ENCODE peak calls at places on chromosomes 7 and 10, in seven cellular contexts. U is transverse colon, E is colonic mucosa, C is brain microvascular endothelial cell, W is heart left ventricle, S is right cardiac atrium, J is psoas muscle. V is an unnamed sample. For H3K27me3, the result is how much of the 10 kb centered on the place peaks cover.

GRCh38 chr10:70433581-70434280 is 7.8 kb downstream of the NODAL start:
- DNase-seq in W (no peak), S (no peak), J (no peak), E (no peak), U (no peak), C (no peak), V (no peak)

GRCh38 chr7:116554436-116554835 is 29.6 kb downstream of the CAV1 start:
- DNase-seq in J (no peak), C (no peak), E (no peak), U (no peak), S (peak), W (peak), V (no peak)

GRCh38 chr7:73779517-73779916 is 9.4 kb upstream of the CLDN3 start:
- DNase-seq in W (no peak), C (no peak), U (no peak), S (no peak), J (no peak), E (no peak), V (no peak)

GRCh38 chr7:44257618-44258422 is 57.0 kb downstream of the YKT6 start:
- DNase-seq in C (peak), W (peak), U (peak), E (peak), J (peak), S (peak), V (peak)

GRCh38 chr10:86756511-86757109 is at the start of gene BMPR1A:
- DNase-seq in C (peak), S (peak), J (peak), E (peak), U (no peak), W (peak), V (no peak)

GRCh38 chr7:54811925-54812264 is 52.9 kb upstream of the SEC61G start:
- DNase-seq in S (no peak), J (no peak), U (no peak), W (no peak), E (no peak), C (peak), V (no peak)

GRCh38 chr7:48139461-48139860 is 31.8 kb upstream of the ABCA13 start:
- DNase-seq in W (no peak), E (no peak), C (no peak), S (no peak), J (no peak), U (peak), V (no peak)

GRCh38 chr10:79246606-79247275 is 100.5 kb upstream of the PPIF start:
- DNase-seq in S (peak), W (peak), E (peak), C (no peak), U (no peak), J (peak), V (no peak)

GRCh38 chr7:46680147-46680546 is 759.1 kb upstream of the IGFBP3 start:
- DNase-seq in E (no peak), U (no peak), W (no peak), J (no peak), C (no peak), S (no peak), V (no peak)

GRCh38 chr10:130045801-130046321 is 64.8 kb downstream of the C10orf143 start:
- DNase-seq in W (no peak), S (no peak), C (no peak), U (no peak), J (no peak), E (peak), V (no peak)

GRCh38 chr10:24579911-24580310 is 143.8 kb downstream of the ARHGAP21 start:
- DNase-seq in C (no peak), J (no peak), W (no peak), U (no peak), S (no peak), E (no peak), V (no peak)

GRCh38 chr7:727104-727805 is at the start of gene PRKAR1B:
- DNase-seq in C (no peak), U (peak), J (no peak), E (peak), S (no peak), W (peak), V (no peak)

GRCh38 chr10:127935115-127935561 is 28.2 kb downstream of the PTPRE start:
- DNase-seq in W (no peak), U (no peak), S (no peak), C (no peak), E (no peak), J (peak), V (no peak)

GRCh38 chr10:47449979-47450378 is 33.9 kb downstream of the ANXA8 start:
- DNase-seq in S (no peak), E (no peak), C (no peak), W (no peak), J (no peak), U (no peak), V (no peak)

GRCh38 chr10:71600856-71601255 is 118.7 kb downstream of the C10orf105 start:
- DNase-seq in J (no peak), E (no peak), U (no peak), W (no peak), C (peak), S (no peak), V (peak)

GRCh38 chr7:90119178-90119971 is 34.9 kb upstream of the STEAP1 start:
- DNase-seq in C (no peak), U (no peak), J (peak), S (peak), E (peak), W (peak), V (peak)

GRCh38 chr7:137987011-137987334 is 14.9 kb downstream of the CREB3L2 start:
- DNase-seq in U (no peak), E (no peak), C (no peak), S (no peak), W (no peak), J (no peak), V (no peak)

GRCh38 chr10:86657396-86658011 is 3.2 kb downstream of the OPN4 start:
- DNase-seq in C (no peak), S (no peak), U (peak), W (peak), J (no peak), E (no peak), V (no peak)

GRCh38 chr7:24227603-24228359 is 56.2 kb upstream of the NPY start:
- DNase-seq in S (no peak), J (no peak), C (no peak), E (no peak), U (no peak), W (no peak), V (no peak)

GRCh38 chr10:7671121-7671520 is 4.4 kb upstream of the ITIH5 start:
- DNase-seq in J (no peak), W (no peak), E (no peak), U (no peak), S (no peak), C (no peak), V (no peak)

GRCh38 chr10:11689945-11690736 is 52.0 kb upstream of the ECHDC3 start:
- DNase-seq in S (no peak), E (peak), W (no peak), U (no peak), C (no peak), J (no peak), V (no peak)

GRCh38 chr7:45044333-45044732 is 44.3 kb downstream of the CCM2 start:
- DNase-seq in E (no peak), C (no peak), J (no peak), W (no peak), U (no peak), S (no peak), V (no peak)

GRCh38 chr10:11515596-11516418 is 95.6 kb downstream of the USP6NL start:
- DNase-seq in C (peak), S (no peak), W (peak), U (peak), E (peak), J (no peak), V (peak)

GRCh38 chr10:60289800-60290199 is 99.9 kb downstream of the ANK3 start:
- DNase-seq in E (no peak), J (no peak), W (no peak), S (peak), C (peak), U (no peak), V (no peak)

GRCh38 chr7:128444242-128444641 is 11.4 kb upstream of the HILPDA start:
- DNase-seq in S (no peak), J (no peak), E (peak), C (no peak), W (no peak), U (peak), V (no peak)

GRCh38 chr7:1010226-1010625 is 27.2 kb downstream of the CYP2W1 start:
- DNase-seq in E (no peak), C (no peak), J (peak), W (no peak), S (no peak), U (no peak), V (no peak)

GRCh38 chr7:28163955-28164354 is 16.6 kb downstream of the JAZF1 start:
- DNase-seq in C (no peak), S (no peak), U (no peak), J (no peak), W (no peak), E (no peak), V (no peak)

GRCh38 chr10:71816931-71817631 is 34.0 kb downstream of the PSAP start:
- DNase-seq in U (no peak), S (no peak), J (no peak), E (no peak), C (no peak), W (no peak), V (no peak)

GRCh38 chr7:18974803-18975202 is 142.6 kb downstream of the TWIST1 start:
- DNase-seq in U (no peak), S (no peak), E (no peak), J (no peak), W (no peak), C (peak), V (peak)

GRCh38 chr10:83274088-83274487 is 865.2 kb upstream of the GHITM start:
- DNase-seq in J (no peak), U (no peak), E (no peak), S (no peak), W (no peak), C (no peak), V (no peak)

GRCh38 chr10:48442809-48443177 is 136.3 kb downstream of the MAPK8 start:
- DNase-seq in C (no peak), E (no peak), W (no peak), U (no peak), J (no peak), S (no peak), V (no peak)

GRCh38 chr10:13891542-13892431 is 305.0 kb downstream of the PRPF18 start:
- DNase-seq in W (no peak), U (no peak), C (no peak), J (peak), S (no peak), E (no peak), V (no peak)

GRCh38 chr7:116872026-116872425 is 9.6 kb downstream of the CAPZA2 start:
- DNase-seq in W (no peak), U (no peak), J (no peak), C (no peak), E (no peak), S (no peak), V (no peak)

GRCh38 chr7:83550100-83550499 is 98.8 kb downstream of the SEMA3E start:
- DNase-seq in S (no peak), W (no peak), C (peak), E (no peak), U (no peak), J (no peak), V (peak)

GRCh38 chr10:7480742-7481381 is 70.0 kb upstream of the SFMBT2 start:
- DNase-seq in C (no peak), U (no peak), J (no peak), W (no peak), S (no peak), E (no peak), V (no peak)

GRCh38 chr10:67612577-67613537 is 83.1 kb downstream of the CTNNA3 start:
- DNase-seq in W (no peak), C (peak), U (no peak), E (no peak), J (no peak), S (no peak), V (no peak)

GRCh38 chr7:91064938-91065337 is 199.3 kb upstream of the FZD1 start:
- DNase-seq in W (no peak), C (no peak), E (no peak), S (no peak), U (no peak), J (no peak), V (peak)

GRCh38 chr7:155807805-155808550 is 4.3 kb downstream of the SHH start:
- DNase-seq in U (peak), W (no peak), C (no peak), S (no peak), E (peak), J (no peak), V (no peak)
- H3K27me3 ChIP-seq in U (half or more), W (half or more), C (half or more), S (under half), E (half or more), J (half or more), V (half or more)

GRCh38 chr10:124242365-124242764 is 149.0 kb upstream of the CHST15 start:
- DNase-seq in E (no peak), J (no peak), W (no peak), S (no peak), C (no peak), U (peak), V (no peak)
- H3K27me3 ChIP-seq in E (under half), J (under half), W (under half), S (under half), C (under half), U (under half), V (under half)

GRCh38 chr10:58632211-58632610 is 119.5 kb downstream of the BICC1 start:
- DNase-seq in U (no peak), W (no peak), J (no peak), C (no peak), S (no peak), E (no peak), V (no peak)
- H3K27me3 ChIP-seq in U (under half), W (under half), J (under half), C (under half), S (under half), E (under half), V (under half)

DNA sequence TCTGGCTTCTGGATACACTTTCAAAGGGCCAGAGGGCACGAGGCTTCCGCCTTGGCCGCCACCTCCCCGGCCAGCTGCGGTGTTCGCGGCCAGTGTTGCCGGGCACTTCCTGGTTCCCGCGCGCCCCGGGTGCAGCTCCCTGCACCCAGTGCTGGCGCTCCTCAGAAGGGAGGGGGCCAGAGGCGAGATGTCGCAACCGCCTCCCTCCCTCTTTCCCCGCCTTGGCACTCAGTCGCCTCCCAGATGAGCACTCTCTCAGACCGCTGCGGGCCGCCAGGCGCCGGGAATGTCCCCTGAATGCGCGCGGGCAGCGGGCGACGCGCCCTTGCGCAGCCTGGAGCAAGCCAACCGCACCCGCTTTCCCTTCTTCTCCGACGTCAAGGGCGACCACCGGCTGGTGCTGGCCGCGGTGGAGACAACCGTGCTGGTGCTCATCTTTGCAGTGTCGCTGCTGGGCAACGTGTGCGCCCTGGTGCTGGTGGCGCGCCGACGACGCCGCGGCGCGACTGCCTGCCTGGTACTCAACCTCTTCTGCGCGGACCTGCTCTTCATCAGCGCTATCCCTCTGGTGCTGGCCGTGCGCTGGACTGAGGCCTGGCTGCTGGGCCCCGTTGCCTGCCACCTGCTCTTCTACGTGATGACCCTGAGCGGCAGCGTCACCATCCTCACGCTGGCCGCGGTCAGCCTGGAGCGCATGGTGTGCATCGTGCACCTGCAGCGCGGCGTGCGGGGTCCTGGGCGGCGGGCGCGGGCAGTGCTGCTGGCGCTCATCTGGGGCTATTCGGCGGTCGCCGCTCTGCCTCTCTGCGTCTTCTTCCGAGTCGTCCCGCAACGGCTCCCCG is at the start of gene FFAR4:
- DNase-seq in C (no peak), J (peak), S (peak), U (peak), W (peak), E (peak), V (no peak)
- H3K27me3 ChIP-seq in C (half or more), J (half or more), S (under half), U (half or more), W (half or more), E (under half), V (half or more)

GRCh38 chr7:140231779-140232491 is 55.2 kb upstream of the KDM7A start:
- DNase-seq in E (peak), S (no peak), W (no peak), J (no peak), U (peak), C (no peak), V (no peak)
- H3K27me3 ChIP-seq in E (under half), S (under half), W (under half), J (half or more), U (under half), C (under half), V (under half)

DNA sequence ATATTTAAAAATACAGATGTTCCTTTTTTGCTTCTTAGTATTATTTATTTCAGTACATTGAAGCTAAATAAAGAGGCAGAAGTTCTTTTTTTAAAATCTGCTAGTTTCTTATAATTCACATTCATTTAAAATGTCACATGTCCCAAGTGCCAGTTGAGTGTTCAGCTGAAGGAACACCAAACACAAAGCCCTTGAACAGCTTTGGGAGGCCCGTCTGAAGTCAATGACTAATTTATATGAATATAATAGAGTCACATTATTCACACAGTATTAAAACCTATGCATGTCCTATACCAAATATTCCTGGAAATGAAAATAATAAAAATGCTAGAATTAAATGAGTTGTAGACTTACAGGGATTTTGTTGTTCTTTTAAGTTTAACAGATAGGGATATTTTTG is 70.3 kb downstream of the GNAI1 start:
- DNase-seq in W (no peak), U (no peak), E (no peak), S (no peak), J (no peak), C (no peak), V (no peak)
- H3K27me3 ChIP-seq in W (under half), U (under half), E (under half), S (under half), J (under half), C (under half), V (under half)

GRCh38 chr10:122460891-122461293 is 461 bp upstream of the HTRA1 start:
- DNase-seq in C (no peak), U (no peak), E (no peak), J (no peak), S (no peak), W (no peak), V (no peak)
- H3K27me3 ChIP-seq in C (under half), U (half or more), E (under half), J (under half), S (under half), W (under half), V (under half)

GRCh38 chr10:132307823-132308587 is at the start of gene STK32C:
- DNase-seq in C (peak), S (peak), W (peak), E (peak), U (peak), J (peak), V (no peak)

GRCh38 chr10:132308588-132309451 is 1.1 kb upstream of the STK32C start:
- DNase-seq in C (no peak), U (no peak), E (no peak), J (no peak), W (peak), S (no peak), V (no peak)

GRCh38 chr10:132306341-132306685 is 1.4 kb downstream of the STK32C start:
- DNase-seq in C (no peak), U (no peak), W (peak), E (no peak), S (no peak), J (no peak), V (no peak)

GRCh38 chr10:132305654-132306340 is 2.0 kb downstream of the STK32C start:
- DNase-seq in J (no peak), S (no peak), E (no peak), C (no peak), U (no peak), W (peak), V (no peak)

GRCh38 chr10:132306951-132307751 is 599 bp downstream of the STK32C start:
- DNase-seq in W (peak), E (no peak), C (no peak), U (peak), S (peak), J (peak), V (no peak)
- H3K27me3 ChIP-seq in W (under half), E (under half), C (under half), U (under half), S (under half), J (under half), V (under half)